ENCODE peak calls at places on chromosomes 1 and 21, in eight cellular contexts. Y is mammary epithelial cell; K is naive thymus-derived CD4-positive, alpha-beta T cell; X is IMR-90; I is SJSA1; M is AG04450; G is effector memory CD4-positive, alpha-beta T cell; U is CD8-positive, alpha-beta T cell. D is an unnamed sample.

GRCh38 chr1:77538956-77539509 is 143.4 kb downstream of the ZZZ3 start:
- DNase-seq in Y (peak), K (no peak), X (peak), I (peak), M (peak), G (no peak), U (no peak), D (no peak)

GRCh38 chr1:167165948-167166702 is 54.6 kb upstream of the POU2F1 start:
- DNase-seq in Y (no peak), K (no peak), X (no peak), I (no peak), M (no peak), G (no peak), U (no peak), D (no peak)

GRCh38 chr1:153578490-153578889 is 12.8 kb upstream of the S100A2 start:
- DNase-seq in Y (no peak), K (no peak), X (peak), I (peak), M (no peak), G (no peak), U (no peak), D (no peak)

GRCh38 chr1:50208296-50208695 is 99.6 kb downstream of the ELAVL4 start:
- DNase-seq in Y (no peak), K (no peak), X (no peak), I (no peak), M (no peak), G (no peak), U (no peak), D (peak)

GRCh38 chr1:106571109-106571508 is 485.4 kb upstream of the PRMT6 start:
- DNase-seq in Y (no peak), K (no peak), X (no peak), I (no peak), M (no peak), G (no peak), U (no peak), D (no peak)

GRCh38 chr1:23403735-23404486 is 20.6 kb downstream of the TCEA3 start:
- DNase-seq in Y (peak), K (peak), X (peak), I (peak), M (peak), G (peak), U (peak), D (peak)

GRCh38 chr1:15540201-15540600 is 13.6 kb downstream of the DNAJC16 start:
- DNase-seq in Y (no peak), K (no peak), X (peak), I (peak), M (no peak), G (no peak), U (no peak), D (no peak)

GRCh38 chr1:240169188-240169587 is 77.5 kb downstream of the FMN2 start:
- DNase-seq in Y (no peak), K (no peak), X (peak), I (no peak), M (no peak), G (no peak), U (no peak), D (no peak)

GRCh38 chr1:166479052-166479631 is 312.3 kb upstream of the FAM78B start:
- DNase-seq in Y (peak), K (no peak), X (peak), I (no peak), M (peak), G (peak), U (peak), D (peak)

GRCh38 chr1:160354388-160354985 is 11.3 kb downstream of the NCSTN start:
- DNase-seq in Y (no peak), K (no peak), X (peak), I (peak), M (no peak), G (no peak), U (no peak), D (peak)

GRCh38 chr1:198623920-198624647 is 14.8 kb upstream of the PTPRC start:
- DNase-seq in Y (no peak), K (no peak), X (peak), I (no peak), M (no peak), G (no peak), U (no peak), D (no peak)

GRCh38 chr1:17732475-17732874 is 22.7 kb upstream of the ACTL8 start:
- DNase-seq in Y (peak), K (no peak), X (peak), I (no peak), M (no peak), G (no peak), U (no peak), D (no peak)

GRCh38 chr1:29330089-29330488 is 93.8 kb downstream of the PTPRU start:
- DNase-seq in Y (no peak), K (no peak), X (no peak), I (no peak), M (no peak), G (no peak), U (no peak), D (no peak)

GRCh38 chr1:11314959-11315358 is 42.0 kb downstream of the UBIAD1 start:
- DNase-seq in Y (no peak), K (no peak), X (no peak), I (no peak), M (no peak), G (no peak), U (no peak), D (peak)

DNA sequence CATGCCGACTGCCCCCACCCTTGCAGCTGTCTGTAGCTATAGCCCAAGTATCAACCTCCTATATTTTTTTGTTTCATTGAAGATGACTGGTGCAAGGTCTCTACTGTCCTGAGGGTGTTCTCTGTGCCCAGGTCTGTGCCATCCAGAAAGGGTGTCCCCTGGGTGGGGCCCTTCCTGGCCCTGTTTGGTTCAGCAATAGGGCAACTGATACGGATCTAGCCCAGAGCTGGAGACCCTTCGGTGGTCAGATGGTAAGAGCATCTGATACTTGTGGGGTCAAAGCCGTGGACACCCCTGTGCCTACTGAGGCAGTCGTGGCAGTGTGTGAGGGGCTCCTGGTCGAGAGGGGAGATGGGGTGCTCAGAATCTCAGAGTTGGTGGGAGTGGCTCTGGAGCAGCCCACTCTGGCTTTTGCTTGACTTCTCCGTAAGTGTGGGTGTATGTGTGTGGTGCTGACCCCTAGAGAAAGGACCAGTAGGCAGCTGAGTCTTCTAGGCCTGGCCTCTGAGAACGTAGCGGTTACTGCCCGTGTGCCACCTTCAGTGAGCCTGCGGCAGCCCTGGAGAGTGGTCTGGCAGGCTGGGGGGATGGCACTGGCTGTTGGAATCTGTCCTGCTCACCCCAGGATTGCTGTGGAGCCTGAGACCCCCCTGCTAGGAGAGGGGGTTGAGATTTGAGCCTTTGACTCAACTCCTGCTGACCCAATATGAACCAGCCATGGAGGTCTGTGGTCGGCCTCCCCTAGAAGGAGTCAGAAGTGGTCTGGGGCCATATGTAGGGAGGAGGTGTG is 2.7 kb downstream of the AMPD2 start:
- DNase-seq in Y (no peak), K (no peak), X (no peak), I (no peak), M (no peak), G (no peak), U (no peak), D (no peak)
- H3K4me3 ChIP-seq in Y (no peak), K (peak), X (peak), I (no peak), M (peak), G (peak), U (peak), D (no peak)

GRCh38 chr1:51740652-51741051 is 123.8 kb downstream of the OSBPL9 start:
- DNase-seq in Y (no peak), K (no peak), X (no peak), I (no peak), M (no peak), G (no peak), U (no peak), D (no peak)
- H3K27ac ChIP-seq in Y (no peak), K (no peak), X (no peak), I (no peak), M (no peak), G (no peak), U (no peak), D (no peak)

DNA sequence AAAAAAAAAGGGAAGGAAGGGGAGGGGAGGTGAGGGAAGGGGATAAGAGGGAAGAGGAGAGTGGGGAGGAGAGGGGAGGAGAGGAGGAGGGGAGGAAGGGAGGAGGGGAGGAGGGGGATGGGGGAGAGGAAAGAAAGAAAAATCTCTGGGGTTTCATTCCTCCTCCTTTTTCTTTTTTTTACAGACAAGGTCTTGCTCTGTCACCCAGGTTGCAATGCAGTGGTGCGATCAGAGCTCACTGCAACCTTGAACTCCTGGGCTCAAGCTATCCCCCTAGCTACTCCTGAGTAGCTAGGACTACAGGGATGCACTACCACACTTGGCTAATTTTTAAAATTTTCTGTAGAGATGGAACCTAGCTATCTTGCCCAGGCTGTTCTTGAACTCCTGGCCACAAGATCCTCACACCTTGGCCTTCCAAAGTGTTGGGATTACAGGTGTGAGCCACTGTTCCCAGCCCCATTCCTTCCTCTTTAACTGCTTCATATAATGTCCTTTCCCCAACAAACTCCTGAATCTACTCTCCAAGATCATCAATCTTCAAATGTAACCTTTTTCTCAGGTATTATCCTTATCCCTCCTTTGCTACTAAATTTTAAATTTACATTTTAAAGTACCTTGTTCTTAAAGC is 23.2 kb downstream of the GON4L start:
- DNase-seq in Y (no peak), K (no peak), X (no peak), I (no peak), M (no peak), G (no peak), U (no peak), D (no peak)
- H3K4me3 ChIP-seq in Y (no peak), K (no peak), X (no peak), I (no peak), M (no peak), G (no peak), U (no peak), D (no peak)

GRCh38 chr1:28027238-28027637 is 61.2 kb downstream of the EYA3 start:
- DNase-seq in Y (no peak), K (no peak), X (no peak), I (no peak), M (no peak), G (no peak), U (no peak), D (no peak)

GRCh38 chr1:28027660-28028059 is 60.8 kb downstream of the EYA3 start:
- DNase-seq in Y (no peak), K (no peak), X (no peak), I (no peak), M (no peak), G (no peak), U (no peak), D (no peak)

GRCh38 chr1:28028873-28029654 is 59.3 kb downstream of the EYA3 start:
- DNase-seq in Y (no peak), K (no peak), X (peak), I (no peak), M (no peak), G (no peak), U (no peak), D (no peak)

GRCh38 chr1:28031173-28031572 is 57.2 kb downstream of the EYA3 start:
- DNase-seq in Y (no peak), K (no peak), X (peak), I (no peak), M (no peak), G (no peak), U (no peak), D (no peak)

DNA sequence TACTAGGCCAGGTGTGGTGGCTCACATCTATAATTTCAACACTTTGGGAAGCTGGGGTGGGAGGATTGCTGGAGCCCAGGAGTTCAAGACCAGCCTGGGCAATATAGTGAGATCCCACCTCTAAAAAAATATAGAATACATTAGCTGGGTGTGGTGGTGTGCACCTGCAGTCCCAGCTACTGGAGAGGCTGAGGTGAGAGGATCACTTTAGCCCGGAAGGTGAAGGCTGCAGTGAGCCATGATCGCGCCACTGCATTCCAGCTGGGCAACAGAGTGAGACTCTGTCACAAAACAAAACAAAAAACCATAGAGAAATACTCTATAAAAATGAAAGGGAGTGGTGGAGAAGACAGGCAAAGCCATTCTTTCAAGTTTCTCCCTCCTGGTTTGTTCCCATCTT is 62.1 kb downstream of the EYA3 start:
- DNase-seq in Y (no peak), K (no peak), X (no peak), I (no peak), M (no peak), G (no peak), U (no peak), D (no peak)
- H3K27ac ChIP-seq in Y (no peak), K (no peak), X (no peak), I (no peak), M (no peak), G (no peak), U (no peak), D (no peak)

GRCh38 chr1:43272161-43272560 is 2.4 kb downstream of the TMEM125 start:
- DNase-seq in Y (no peak), K (no peak), X (no peak), I (no peak), M (no peak), G (no peak), U (no peak), D (no peak)

GRCh38 chr1:43269627-43270375 is at the start of gene TMEM125:
- DNase-seq in Y (no peak), K (no peak), X (no peak), I (no peak), M (no peak), G (no peak), U (no peak), D (no peak)

GRCh38 chr1:43272576-43273571 is 3.1 kb downstream of the TMEM125 start:
- DNase-seq in Y (no peak), K (no peak), X (no peak), I (no peak), M (no peak), G (no peak), U (no peak), D (no peak)

GRCh38 chr1:43270421-43271095 is 775 bp downstream of the TMEM125 start:
- DNase-seq in Y (peak), K (no peak), X (no peak), I (no peak), M (no peak), G (no peak), U (no peak), D (no peak)

GRCh38 chr1:43271186-43272118 is 1.7 kb downstream of the TMEM125 start:
- DNase-seq in Y (no peak), K (no peak), X (peak), I (no peak), M (no peak), G (no peak), U (no peak), D (no peak)
- H3K4me3 ChIP-seq in Y (no peak), K (no peak), X (no peak), I (no peak), M (no peak), G (no peak), U (peak), D (no peak)

DNA sequence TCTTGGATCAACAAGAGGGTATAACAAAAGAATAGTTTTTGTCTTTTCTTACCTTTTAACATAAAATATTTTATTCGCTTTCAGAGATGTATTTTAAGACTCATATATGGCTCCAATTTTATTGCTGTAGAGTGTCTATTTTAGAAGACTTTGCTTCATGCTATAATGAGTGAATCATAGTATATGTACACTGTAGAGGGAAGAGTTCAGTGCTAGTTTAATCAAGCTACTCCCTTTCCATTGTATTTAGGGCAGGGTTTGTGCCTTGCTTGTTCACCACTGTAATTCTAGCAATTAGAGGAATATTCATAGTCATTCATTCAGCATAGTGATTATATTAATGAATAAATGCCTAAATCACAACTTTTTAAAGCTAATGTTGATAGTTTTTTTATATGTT is 78.8 kb downstream of the CEP350 start:
- DNase-seq in Y (no peak), K (no peak), X (peak), I (no peak), M (no peak), G (no peak), U (no peak), D (no peak)
- H3K27ac ChIP-seq in Y (no peak), K (no peak), X (no peak), I (no peak), M (no peak), G (no peak), U (no peak), D (no peak)

GRCh38 chr21:16620921-16621320 is 891.1 kb downstream of the USP25 start:
- DNase-seq in Y (no peak), K (no peak), X (no peak), I (no peak), M (no peak), G (no peak), U (no peak), D (no peak)

GRCh38 chr21:16624468-16625102 is 888.3 kb upstream of the CXADR start:
- DNase-seq in Y (no peak), K (no peak), X (no peak), I (no peak), M (no peak), G (no peak), U (no peak), D (peak)
- H3K4me3 ChIP-seq in Y (no peak), K (no peak), X (no peak), I (no peak), M (no peak), G (no peak), U (no peak), D (no peak)